ENCODE peak calls at places on chromosomes 4 and X, in eight cellular contexts. J is SK-N-SH, S is PC-3, X is HCT116, L is OCI-LY7, R is hepatocyte, M is neural progenitor cell, T is MM.1S. V is an unnamed sample.

GRCh38 chrX:39133971-39134370 is 332.7 kb downstream of the MID1IP1 start:
- DNase-seq in S (peak; percentile 37), X (no peak), J (no peak), T (peak; percentile 60), L (peak; percentile 24), M (no peak), R (peak; percentile 15), V (peak; percentile 24)

GRCh38 chrX:13082286-13083065 is 38.1 kb upstream of the FAM9C start:
- DNase-seq in R (no peak), J (no peak), M (no peak), S (no peak), X (no peak), L (no peak), T (no peak), V (no peak)

GRCh38 chr4:174467107-174467506 is 55.2 kb downstream of the HPGD start:
- DNase-seq in T (no peak), J (no peak), M (no peak), R (no peak), L (no peak), X (no peak), S (no peak), V (no peak)

GRCh38 chrX:41005445-41005992 is 79.7 kb upstream of the USP9X start:
- DNase-seq in X (no peak), L (no peak), S (no peak), R (no peak), T (no peak), M (no peak), J (no peak), V (peak; percentile 44)

GRCh38 chr4:54588404-54588803 is 69.4 kb upstream of the KIT start:
- DNase-seq in M (no peak), J (no peak), L (no peak), S (peak; percentile 19), T (no peak), R (peak; percentile 39), X (no peak), V (no peak)

GRCh38 chr4:183241322-183241640 is 78.8 kb downstream of the CLDN22 start:
- DNase-seq in X (peak; percentile 69), R (peak; percentile 22), T (no peak), S (peak; percentile 86), M (no peak), L (no peak), J (no peak), V (no peak)

GRCh38 chrX:137052641-137053235 is 18.9 kb upstream of the GPR101 start:
- DNase-seq in X (no peak), T (peak; percentile 29), L (no peak), R (no peak), M (peak; percentile 39), S (peak; percentile 6), J (peak; percentile 35), V (peak; percentile 15)

GRCh38 chr4:185020863-185021761 is 2.8 kb downstream of the HELT start:
- DNase-seq in T (no peak), X (no peak), R (no peak), J (no peak), L (no peak), S (no peak), M (peak; percentile 57), V (peak; percentile 65)

GRCh38 chr4:183588169-183588675 is 70.8 kb downstream of the RWDD4 start:
- DNase-seq in R (peak; percentile 48), J (no peak), M (no peak), L (no peak), X (no peak), S (no peak), T (no peak), V (no peak)

GRCh38 chr4:88163286-88163685 is 4.8 kb upstream of the ABCG2 start:
- DNase-seq in M (peak; percentile 20), R (no peak), T (no peak), X (no peak), J (no peak), S (no peak), L (no peak), V (peak; percentile 36)

GRCh38 chrX:68912113-68912980 is 83.5 kb downstream of the EFNB1 start:
- DNase-seq in S (no peak), J (no peak), L (no peak), M (peak; percentile 67), R (peak; percentile 58), T (no peak), X (no peak), V (peak; percentile 46)

GRCh38 chr4:8860096-8860891 is 11.3 kb downstream of the HMX1 start:
- DNase-seq in R (no peak), L (no peak), M (peak; percentile 68), X (no peak), S (no peak), J (no peak), T (no peak), V (peak; percentile 76)

GRCh38 chr4:87031946-87032345 is 97.1 kb downstream of the AFF1 start:
- DNase-seq in T (no peak), J (no peak), R (no peak), X (no peak), S (no peak), M (peak; percentile 47), L (no peak), V (no peak)

GRCh38 chr4:121256346-121256745 is 92.2 kb upstream of the TNIP3 start:
- DNase-seq in R (peak; percentile 42), L (no peak), J (no peak), T (no peak), S (peak; percentile 57), X (peak; percentile 13), M (no peak), V (no peak)

GRCh38 chrX:37958493-37959211 is 47.7 kb upstream of the SYTL5 start:
- DNase-seq in M (no peak), S (no peak), R (peak; percentile 24), J (no peak), X (no peak), T (no peak), L (no peak), V (no peak)

GRCh38 chr4:143082698-143083097 is 102.0 kb upstream of the USP38 start:
- DNase-seq in T (no peak), L (no peak), R (peak; percentile 14), J (no peak), M (no peak), X (no peak), S (no peak), V (no peak)

GRCh38 chr4:138085956-138086355 is 156.2 kb downstream of the SLC7A11 start:
- DNase-seq in T (no peak), M (no peak), X (no peak), R (no peak), J (no peak), S (no peak), L (no peak), V (no peak)

GRCh38 chr4:38078590-38079381 is 118.6 kb downstream of the PTTG2 start:
- DNase-seq in T (no peak), R (peak; percentile 54), L (no peak), J (no peak), M (no peak), S (peak; percentile 59), X (no peak), V (no peak)

GRCh38 chr4:181952478-181952877 is 290.7 kb upstream of the TENM3 start:
- DNase-seq in S (peak; percentile 31), L (no peak), J (no peak), R (peak; percentile 61), T (no peak), X (no peak), M (peak; percentile 11), V (no peak)

DNA sequence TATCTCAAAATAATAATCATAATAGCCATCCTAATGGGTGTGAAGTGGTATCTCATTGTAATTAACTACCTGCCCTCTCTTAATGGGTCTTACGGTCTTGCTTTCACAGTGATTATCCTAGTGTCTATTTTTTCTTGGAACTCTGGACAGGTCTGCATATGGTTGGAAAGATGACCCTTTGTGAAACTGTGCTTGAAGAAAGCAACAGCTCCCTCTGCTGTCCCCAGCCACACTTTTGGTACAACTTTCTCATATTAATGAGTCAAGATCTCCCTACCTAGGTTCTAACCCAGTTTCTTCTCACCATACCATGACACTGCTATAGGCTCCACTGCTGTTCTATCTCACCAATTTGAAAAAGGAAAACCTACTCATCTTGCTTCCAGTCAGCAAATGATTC is 2.4 kb downstream of the TFDP3 start:
- DNase-seq in S (peak; percentile 53), R (peak; percentile 48), X (no peak), T (peak; percentile 53), J (peak; percentile 40), L (peak; percentile 0), M (peak; percentile 38), V (peak; percentile 21)
- TF ChIP-seq EZH2phosphoT487 in S (no peak), R (no peak), X (no peak), T (no peak), J (no peak), L (no peak), M (no peak), V (no peak)

DNA sequence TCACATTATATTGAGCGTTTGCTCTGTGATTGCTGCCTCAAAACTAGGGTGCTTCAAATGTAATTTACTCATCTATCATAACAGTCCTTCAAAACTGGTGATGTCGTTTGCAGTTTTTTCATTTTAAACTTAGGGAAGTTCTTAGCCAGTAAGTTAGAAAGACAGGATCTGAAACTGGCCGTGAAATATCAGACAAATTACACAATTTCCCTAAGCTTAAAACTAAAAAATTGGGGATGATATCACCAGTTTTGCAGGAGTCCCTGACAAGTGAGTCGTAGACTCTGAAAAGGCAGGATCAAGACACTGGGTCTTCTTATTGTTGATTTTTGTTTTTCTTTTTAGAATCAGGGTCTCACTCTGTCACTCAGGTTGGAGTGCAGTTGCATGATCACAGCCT is 44.8 kb downstream of the MOB1B start:
- DNase-seq in T (no peak), S (no peak), X (no peak), J (no peak), L (no peak), R (no peak), M (no peak), V (no peak)
- H3K4me1 ChIP-seq in T (peaks cover 5% of the 10 kb centered on the region), S (no peaks in the 10 kb centered on the region), X (no peaks in the 10 kb centered on the region), J (no peaks in the 10 kb centered on the region), L (peaks cover 31% of the 10 kb centered on the region), R (no peaks in the 10 kb centered on the region), M (peaks cover 6% of the 10 kb centered on the region), V (peaks cover 35% of the 10 kb centered on the region)

GRCh38 chr4:48127231-48127881 is 6.7 kb downstream of the TXK start:
- DNase-seq in S (peak; percentile 30), M (peak; percentile 29), X (no peak), T (no peak), R (no peak), L (no peak), J (no peak), V (peak; percentile 88)

GRCh38 chr4:48130100-48130499 is 4.0 kb downstream of the TXK start:
- DNase-seq in J (no peak), L (no peak), M (no peak), T (no peak), X (no peak), R (no peak), S (no peak), V (no peak)

GRCh38 chr4:48131736-48132135 is 2.3 kb downstream of the TXK start:
- DNase-seq in S (peak; percentile 1), R (no peak), T (no peak), L (no peak), X (no peak), J (no peak), M (no peak), V (no peak)

GRCh38 chr4:48127882-48128394 is 6.1 kb downstream of the TXK start:
- DNase-seq in M (peak; percentile 89), J (peak; percentile 45), S (peak; percentile 91), T (peak; percentile 94), L (peak; percentile 65), R (peak; percentile 57), X (peak; percentile 72), V (peak; percentile 96)

GRCh38 chr4:48129307-48130014 is 4.6 kb downstream of the TXK start:
- DNase-seq in M (no peak), T (no peak), X (no peak), R (peak; percentile 30), J (no peak), S (peak; percentile 3), L (no peak), V (peak; percentile 49)
- TF ChIP-seq CTCF in M (no peak), T (peak; percentile 24), X (no peak), R (no peak), J (peak; percentile 33), S (peak; percentile 23), L (peak; percentile 37), V (peak; percentile 46)

GRCh38 chr4:6968496-6968895 is 58.9 kb downstream of the TBC1D14 start:
- DNase-seq in R (no peak), L (no peak), X (no peak), M (no peak), S (no peak), J (no peak), T (no peak), V (no peak)
- TF ChIP-seq EZH2phosphoT487 in R (no peak), L (no peak), X (no peak), M (no peak), S (no peak), J (no peak), T (no peak), V (no peak)